ENCODE peak calls at places on chromosome 2, in six cellular contexts. G is neural crest cell; K is NCI-H1092; W is CD8-positive, alpha-beta memory T cell; S is tibial artery; H is stimulated activated CD8-positive, alpha-beta memory T cell treated with anti-CD3 and anti-CD28 coated beads, Interleukin-7, amount 100 ng/mL, for 24 hours. N is an unnamed sample.

GRCh38 chr2:16031848-16032159 is 91.5 kb downstream of the MYCN start:
- DNase-seq in W (no peak), S (no peak), G (no peak), H (no peak), K (peak), N (no peak)

GRCh38 chr2:213229814-213230213 is 54.5 kb upstream of the SPAG16 start:
- DNase-seq in S (no peak), H (no peak), G (no peak), K (no peak), W (no peak), N (no peak)

GRCh38 chr2:120704696-120705095 is 31.0 kb upstream of the GLI2 start:
- DNase-seq in K (no peak), H (no peak), S (no peak), G (no peak), W (no peak), N (no peak)

GRCh38 chr2:121238828-121239227 is 46.2 kb downstream of the TFCP2L1 start:
- DNase-seq in H (no peak), K (no peak), W (no peak), S (no peak), G (no peak), N (no peak)

GRCh38 chr2:189144700-189145211 is 34.8 kb downstream of the COL5A2 start:
- DNase-seq in K (no peak), G (no peak), S (no peak), H (no peak), W (no peak), N (no peak)

GRCh38 chr2:22947741-22948140 is 437.2 kb upstream of the KLHL29 start:
- DNase-seq in S (no peak), H (no peak), G (no peak), K (no peak), W (no peak), N (no peak)

GRCh38 chr2:230416061-230416721 is at the start of gene SP100:
- DNase-seq in G (no peak), S (peak), H (peak), W (peak), K (no peak), N (peak)

GRCh38 chr2:191927319-191927867 is 80.5 kb upstream of the CAVIN2 start:
- DNase-seq in K (peak), W (no peak), H (no peak), G (no peak), S (peak), N (no peak)

GRCh38 chr2:167140767-167141166 is 252.5 kb downstream of the XIRP2 start:
- DNase-seq in S (no peak), W (no peak), G (no peak), H (no peak), K (no peak), N (no peak)